ENCODE peak calls at places on chromosomes 11 and 22, in six cellular contexts. C is HCT116, E is stomach, I is GM12865, S is BJ, M is fibroblast of lung. O is an unnamed sample.

GRCh38 chr11:35206616-35207015 is 67.6 kb downstream of the CD44 start:
- DNase-seq in S (no peak), C (no peak), I (no peak), E (no peak), M (no peak), O (no peak)

GRCh38 chr11:128222245-128222959 is 365.0 kb downstream of the ETS1 start:
- DNase-seq in E (no peak), I (no peak), S (no peak), M (no peak), C (no peak), O (no peak)

GRCh38 chr11:32573228-32573627 is 10.4 kb upstream of the EIF3M start:
- DNase-seq in I (no peak), S (no peak), M (no peak), E (no peak), C (no peak), O (no peak)

GRCh38 chr11:61342207-61342803 is 9.3 kb downstream of the TKFC start:
- DNase-seq in M (no peak), E (no peak), I (no peak), S (no peak), C (no peak), O (no peak)

GRCh38 chr22:45934659-45935341 is 42.2 kb downstream of the WNT7B start:
- DNase-seq in C (peak), M (peak), I (no peak), E (peak), S (peak), O (peak)

GRCh38 chr11:61429346-61429690 is 457 bp downstream of the CPSF7 start:
- DNase-seq in C (peak), S (no peak), M (peak), I (peak), E (peak), O (peak)

GRCh38 chr22:27987557-27987956 is 68.5 kb upstream of the PITPNB start:
- DNase-seq in S (peak), C (no peak), I (no peak), M (peak), E (peak), O (peak)

GRCh38 chr11:37762079-37762478 is 1164.0 kb upstream of the RAG2 start:
- DNase-seq in S (no peak), C (no peak), I (no peak), E (no peak), M (no peak), O (no peak)

GRCh38 chr22:17217179-17217578 is 2.1 kb downstream of the ADA2 start:
- DNase-seq in E (no peak), M (no peak), I (peak), S (no peak), C (no peak), O (no peak)

GRCh38 chr11:62108971-62109391 is 14.8 kb upstream of the INCENP start:
- DNase-seq in E (no peak), S (no peak), M (no peak), C (no peak), I (no peak), O (peak)

GRCh38 chr22:49749227-49749626 is 78.4 kb downstream of the BRD1 start:
- DNase-seq in S (no peak), E (no peak), I (no peak), M (no peak), C (no peak), O (no peak)

GRCh38 chr11:74288161-74288560 is 23.3 kb downstream of the P4HA3 start:
- DNase-seq in S (peak), M (peak), C (no peak), I (no peak), E (no peak), O (peak)

GRCh38 chr22:46537221-46537945 is at the start of gene CELSR1:
- DNase-seq in C (no peak), I (no peak), M (no peak), E (peak), S (no peak), O (peak)

GRCh38 chr22:50720301-50720845 is 17.6 kb upstream of the ACR start:
- DNase-seq in C (no peak), S (no peak), I (no peak), E (no peak), M (no peak), O (no peak)

GRCh38 chr11:85863855-85864254 is 8.7 kb downstream of the CCDC83 start:
- DNase-seq in E (no peak), I (no peak), S (no peak), M (no peak), C (no peak), O (no peak)

GRCh38 chr11:66316849-66317251 is at the start of gene CD248:
- DNase-seq in I (no peak), E (no peak), S (no peak), M (peak), C (no peak), O (peak)

GRCh38 chr11:2310073-2310785 is 8.4 kb downstream of the TSPAN32 start:
- DNase-seq in I (no peak), C (no peak), E (no peak), M (no peak), S (no peak), O (no peak)

GRCh38 chr22:41001722-41002122 is 50.5 kb downstream of the RBX1 start:
- DNase-seq in S (no peak), E (no peak), M (peak), I (no peak), C (no peak), O (peak)

GRCh38 chr11:100860318-100860896 is 173.3 kb downstream of the ARHGAP42 start:
- DNase-seq in C (no peak), S (no peak), I (no peak), E (no peak), M (no peak), O (no peak)

GRCh38 chr11:3138178-3139085 is 26.7 kb downstream of the OSBPL5 start:
- DNase-seq in I (no peak), E (no peak), S (no peak), M (no peak), C (no peak), O (no peak)

GRCh38 chr11:103682318-103683184 is 353.9 kb upstream of the DDI1 start:
- DNase-seq in E (peak), S (no peak), I (peak), M (peak), C (peak), O (peak)

GRCh38 chr11:70636659-70637058 is 238.3 kb downstream of the CTTN start:
- DNase-seq in M (no peak), I (no peak), E (no peak), C (no peak), S (no peak), O (no peak)

GRCh38 chr11:26753738-26754504 is 32.1 kb upstream of the SLC5A12 start:
- DNase-seq in C (peak), E (peak), I (peak), M (peak), S (peak), O (peak)

GRCh38 chr22:30383061-30383460 is 4.2 kb downstream of the RNF215 start:
- DNase-seq in M (no peak), I (no peak), E (no peak), C (no peak), S (no peak), O (no peak)

GRCh38 chr11:2110521-2110920 is 28.7 kb downstream of the IGF2 start:
- DNase-seq in E (no peak), C (no peak), I (no peak), M (no peak), S (no peak), O (no peak)

GRCh38 chr11:117928818-117929567 is at the start of gene TMPRSS13:
- DNase-seq in C (no peak), I (no peak), S (no peak), M (no peak), E (no peak), O (no peak)

GRCh38 chr22:27193636-27194035 is 536.2 kb downstream of the MIAT start:
- DNase-seq in M (no peak), S (no peak), I (no peak), E (no peak), C (no peak), O (no peak)

GRCh38 chr11:121770933-121771332 is 318.2 kb upstream of the SORL1-AS1 start:
- DNase-seq in E (no peak), M (peak), S (no peak), I (no peak), C (no peak), O (no peak)

GRCh38 chr11:8811571-8811970 is 99.4 kb upstream of the AKIP1 start:
- DNase-seq in I (no peak), E (no peak), S (no peak), M (no peak), C (no peak), O (no peak)

GRCh38 chr11:132234878-132235277 is 864.5 kb downstream of the NTM start:
- DNase-seq in E (no peak), I (no peak), C (no peak), M (peak), S (peak), O (peak)

GRCh38 chr11:57777969-57778317 is 16.3 kb downstream of the CTNND1 start:
- DNase-seq in E (peak), I (no peak), M (no peak), S (no peak), C (no peak), O (peak)

GRCh38 chr11:8070417-8071101 is 10.5 kb upstream of the TUB start:
- DNase-seq in E (no peak), M (peak), S (no peak), I (peak), C (peak), O (peak)

GRCh38 chr22:25027959-25028840 is 75.7 kb downstream of the KIAA1671 start:
- DNase-seq in M (no peak), I (no peak), C (no peak), S (no peak), E (no peak), O (peak)

GRCh38 chr22:32827061-32827602 is 25.6 kb downstream of the TIMP3 start:
- DNase-seq in I (no peak), C (no peak), S (no peak), M (no peak), E (no peak), O (no peak)

GRCh38 chr11:28284206-28284605 is 176.0 kb downstream of the METTL15 start:
- DNase-seq in I (no peak), S (no peak), C (no peak), E (no peak), M (no peak), O (no peak)

GRCh38 chr11:47923667-47924066 is 56.7 kb upstream of the PTPRJ start:
- DNase-seq in S (no peak), M (peak), I (no peak), E (peak), C (no peak), O (peak)

GRCh38 chr11:36361472-36361871 is 65.4 kb downstream of the PRR5L start:
- DNase-seq in C (no peak), E (no peak), M (no peak), S (no peak), I (no peak), O (peak)

GRCh38 chr22:22959147-22959827 is 71.7 kb downstream of the IGLL5 start:
- DNase-seq in E (peak), S (no peak), M (peak), I (peak), C (peak), O (peak)

GRCh38 chr11:111663820-111664219 is 61.6 kb downstream of the SIK2 start:
- DNase-seq in E (peak), C (no peak), M (no peak), S (no peak), I (no peak), O (peak)

GRCh38 chr11:15874699-15875098 is 481.6 kb downstream of the SOX6 start:
- DNase-seq in S (no peak), M (no peak), C (no peak), E (no peak), I (no peak), O (no peak)

DNA sequence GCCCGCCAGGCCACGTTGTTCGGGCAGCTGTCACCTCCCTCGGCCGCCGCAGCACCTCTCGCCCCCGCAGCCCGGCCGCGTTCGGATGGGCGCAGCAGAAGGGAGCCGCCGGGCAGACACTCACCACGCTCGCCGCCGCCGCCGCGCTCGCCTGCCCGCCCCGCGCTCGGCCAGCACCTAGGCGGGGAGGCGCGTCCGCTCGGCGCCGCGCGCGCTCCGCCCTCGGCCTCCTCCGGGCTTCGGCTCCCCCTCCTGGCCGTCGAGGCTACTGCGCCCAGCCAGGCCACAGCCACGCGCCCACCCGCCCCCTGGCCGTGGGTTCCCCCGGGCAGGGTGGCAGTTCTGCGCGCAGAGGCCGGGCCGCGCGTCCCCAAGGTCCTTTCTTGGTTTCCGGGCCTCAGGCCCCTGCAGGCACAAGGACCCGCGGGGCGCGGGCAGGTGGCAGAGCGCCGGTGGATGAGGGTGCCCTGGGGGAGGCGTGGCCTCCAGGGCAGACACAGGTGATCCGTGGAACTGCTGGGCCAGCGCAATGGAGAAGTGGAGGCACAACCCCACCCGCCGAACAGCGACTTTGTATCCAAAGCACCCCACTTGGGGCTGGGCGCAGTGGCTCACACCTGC is at the start of gene SLC25A22:
- DNase-seq in E (peak), S (no peak), C (no peak), I (peak), M (peak), O (peak)
- TF ChIP-seq CTCF in E (no peak), S (peak), C (peak), I (peak), M (peak), O (peak)

GRCh38 chr11:95231126-95231880 is at the start of gene SESN3:
- DNase-seq in C (peak), I (peak), M (peak), S (peak), E (peak), O (peak)

GRCh38 chr11:95229199-95230053 is 1.6 kb downstream of the SESN3 start:
- DNase-seq in S (no peak), I (no peak), C (no peak), M (peak), E (no peak), O (peak)

GRCh38 chr11:95231881-95232605 is 1.0 kb upstream of the SESN3 start:
- DNase-seq in E (peak), I (peak), S (no peak), C (no peak), M (peak), O (peak)

GRCh38 chr11:95230054-95231034 is 658 bp downstream of the SESN3 start:
- DNase-seq in S (no peak), M (peak), E (no peak), C (no peak), I (no peak), O (peak)

GRCh38 chr11:95228081-95228859 is 2.7 kb downstream of the SESN3 start:
- DNase-seq in S (no peak), E (no peak), I (no peak), C (no peak), M (peak), O (peak)
- H3K4me3 ChIP-seq in S (no peak), E (no peak), I (no peak), C (no peak), M (peak), O (no peak)

DNA sequence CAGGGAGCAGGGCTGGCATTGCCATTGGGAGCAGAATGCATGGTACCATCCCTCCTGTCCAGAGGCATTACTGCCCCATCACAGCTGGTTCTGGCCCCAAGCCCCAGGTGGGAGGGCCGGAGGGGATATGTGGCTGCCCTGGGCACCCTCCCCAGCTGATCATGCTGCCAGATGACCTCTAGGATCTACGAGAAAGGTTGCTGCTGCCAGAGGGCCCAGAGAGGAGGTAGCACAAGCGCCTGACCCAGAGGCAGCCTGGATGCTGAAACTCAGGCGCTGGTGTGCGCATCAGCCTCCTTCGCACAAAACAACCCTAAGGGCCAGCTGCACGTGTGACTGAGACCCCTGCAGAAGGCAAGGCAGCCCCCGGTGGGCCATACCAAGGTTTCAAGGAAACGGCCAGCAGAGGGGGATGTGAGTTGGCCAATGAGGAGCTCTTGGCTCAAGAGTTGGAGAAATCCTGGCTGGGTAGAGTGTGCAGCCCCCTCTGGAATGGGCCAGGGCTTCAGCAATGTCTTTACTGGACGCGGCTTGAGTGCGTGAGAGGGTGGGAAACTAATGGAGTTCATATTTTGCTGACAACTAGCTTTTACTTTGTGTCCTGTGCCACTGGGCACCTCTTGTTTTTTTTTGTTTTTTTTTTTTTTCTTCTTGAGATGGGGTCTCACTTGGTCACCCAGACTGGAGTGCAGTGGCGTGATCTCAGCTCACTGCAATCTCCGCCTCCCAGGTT is 88.3 kb upstream of the PARVA start:
- DNase-seq in E (no peak), I (no peak), S (no peak), C (no peak), M (no peak), O (no peak)
- TF ChIP-seq CTCF in E (no peak), I (no peak), S (no peak), C (no peak), M (no peak), O (no peak)

DNA sequence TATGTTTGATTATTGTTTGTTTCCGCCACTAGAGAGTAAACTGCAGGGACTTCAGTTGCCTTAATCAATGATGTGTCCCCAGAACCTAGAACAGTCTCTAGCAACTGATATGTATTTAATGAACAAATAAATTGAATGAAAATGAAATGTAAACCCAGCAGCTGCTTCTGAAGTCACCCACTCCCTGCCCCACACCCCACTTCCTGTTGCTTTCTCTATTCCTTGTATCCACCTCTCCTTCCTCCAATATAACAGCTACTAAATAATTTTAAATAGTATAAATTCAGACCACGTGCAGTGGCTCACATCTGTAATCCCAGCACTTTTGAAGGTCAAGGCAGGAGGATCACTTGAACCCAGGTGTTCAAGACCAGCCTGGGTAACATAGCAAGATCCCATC is 15.8 kb downstream of the MYH9 start:
- DNase-seq in I (no peak), C (no peak), S (no peak), M (no peak), E (no peak), O (no peak)
- H3K4me3 ChIP-seq in I (no peak), C (no peak), S (no peak), M (no peak), E (no peak), O (no peak)

DNA sequence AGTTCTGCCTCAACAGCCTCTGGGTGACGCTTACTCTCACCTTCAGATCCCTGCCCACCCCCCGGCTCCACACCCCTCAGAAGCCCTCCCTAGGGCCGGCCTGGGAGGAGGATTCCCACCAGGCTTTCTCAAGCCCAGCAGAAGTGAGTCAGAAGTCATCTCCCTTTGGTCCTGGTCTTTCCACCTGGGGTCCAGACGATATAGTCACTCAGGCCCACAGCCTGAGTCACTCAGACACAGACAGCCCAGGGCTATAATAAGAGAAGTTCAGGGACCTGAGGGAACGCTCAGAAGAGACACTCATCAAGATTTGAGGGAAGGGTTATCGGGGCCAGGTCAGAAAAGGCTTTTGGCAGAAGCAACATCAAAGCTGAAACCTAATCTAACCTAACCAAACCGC is 127.1 kb downstream of the SPATA19 start:
- DNase-seq in I (no peak), E (no peak), C (no peak), S (no peak), M (no peak), O (no peak)
- TF ChIP-seq CTCF in I (no peak), E (no peak), C (no peak), S (no peak), M (no peak), O (no peak)

GRCh38 chr11:43922295-43922648 is 20.2 kb upstream of the C11orf96 start:
- DNase-seq in C (no peak), M (no peak), I (no peak), E (no peak), S (no peak), O (no peak)
- H3K4me3 ChIP-seq in C (no peak), M (no peak), I (no peak), E (no peak), S (no peak), O (no peak)

DNA sequence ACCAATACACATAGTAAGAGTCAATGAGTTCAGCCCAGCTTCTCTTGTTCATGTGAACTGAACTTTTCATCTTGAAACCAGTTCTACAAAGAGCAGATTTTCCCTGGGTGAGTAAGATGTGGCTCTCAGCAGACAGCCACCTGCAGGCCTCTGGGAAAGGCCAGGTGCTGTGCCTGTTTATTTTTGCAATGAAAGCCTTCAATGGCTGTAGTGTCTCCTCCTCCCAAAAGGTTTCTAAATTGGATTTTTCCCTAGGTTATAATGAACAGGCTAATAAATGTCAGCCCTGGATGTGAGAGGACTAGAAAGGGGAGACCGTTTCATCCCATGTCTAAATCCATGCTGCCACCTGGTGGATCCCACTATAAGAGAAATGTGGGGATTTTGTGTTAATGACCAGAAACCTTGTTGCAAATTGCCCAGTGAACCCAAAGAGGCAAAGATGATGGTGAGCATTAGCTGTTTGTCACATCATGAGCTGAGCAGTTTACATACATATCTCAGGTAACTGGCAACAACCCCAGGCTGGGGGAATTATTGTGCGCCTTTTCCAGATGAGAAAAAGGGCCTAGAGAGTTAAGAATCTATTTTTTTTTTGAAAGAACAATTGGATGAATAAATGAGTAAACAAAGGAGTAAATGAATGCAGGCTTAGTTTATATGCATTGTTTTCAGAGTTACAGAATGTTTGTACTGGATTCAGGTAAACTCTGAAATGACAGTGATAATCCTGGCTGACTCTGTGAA is 12.7 kb downstream of the C11orf91 start:
- DNase-seq in C (peak), S (no peak), I (peak), E (no peak), M (peak), O (peak)
- TF ChIP-seq CTCF in C (peak), S (peak), I (peak), E (no peak), M (peak), O (peak)

O was measured in fibroblast of pulmonary artery.